ENCODE peak calls at places on chromosomes 1 and 21, in five cellular contexts. L is HL-60, S is T-helper 1 cell, N is AG08396, F is SK-N-DZ. X is an unnamed sample.

GRCh38 chr1:51548986-51549619 is 30.0 kb upstream of the EPS15 start:
- DNase-seq in L (no peak), S (no peak), N (no peak), F (no peak), X (no peak)

GRCh38 chr1:93000291-93000690 is 39.0 kb upstream of the DIPK1A start:
- DNase-seq in L (no peak), S (no peak), N (no peak), F (no peak), X (no peak)

GRCh38 chr1:89363196-89363595 is 663 bp upstream of the GBP6 start:
- DNase-seq in L (no peak), S (no peak), N (no peak), F (no peak), X (no peak)

GRCh38 chr1:201348211-201348566 is 29.3 kb downstream of the TNNT2 start:
- DNase-seq in L (peak; percentile 1), S (no peak), N (peak; percentile 79), F (peak; percentile 41), X (no peak)

GRCh38 chr1:16010837-16011236 is 6.8 kb downstream of the SRARP start:
- DNase-seq in L (no peak), S (no peak), N (no peak), F (no peak), X (no peak)

GRCh38 chr1:185787238-185787637 is 53.0 kb downstream of the HMCN1 start:
- DNase-seq in L (no peak), S (no peak), N (no peak), F (no peak), X (peak; percentile 19)

GRCh38 chr1:62052946-62053345 is 141.7 kb upstream of the L1TD1 start:
- DNase-seq in L (no peak), S (no peak), N (no peak), F (no peak), X (no peak)

GRCh38 chr1:231354330-231355020 is 16.4 kb downstream of the SPRTN start:
- DNase-seq in L (no peak), S (no peak), N (no peak), F (no peak), X (no peak)

GRCh38 chr21:16124397-16125130 is 394.8 kb downstream of the USP25 start:
- DNase-seq in L (no peak), S (no peak), N (peak; percentile 22), F (no peak), X (no peak)

GRCh38 chr1:242712248-242712647 is 187.8 kb upstream of the PLD5 start:
- DNase-seq in L (no peak), S (no peak), N (no peak), F (no peak), X (no peak)

GRCh38 chr21:27776925-27777553 is 810.2 kb upstream of the ADAMTS5 start:
- DNase-seq in L (no peak), S (no peak), N (no peak), F (no peak), X (no peak)

GRCh38 chr1:224339422-224340033 is 9.6 kb upstream of the NVL start:
- DNase-seq in L (no peak), S (no peak), N (no peak), F (no peak), X (no peak)

GRCh38 chr1:34013958-34014737 is 150.3 kb downstream of the HMGB4 start:
- DNase-seq in L (no peak), S (no peak), N (peak; percentile 57), F (peak; percentile 1), X (no peak)

GRCh38 chr1:13505020-13505419 is 8.8 kb downstream of the LRRC38 start:
- DNase-seq in L (no peak), S (no peak), N (no peak), F (no peak), X (no peak)

X was measured in foreskin melanocyte.